ENCODE peak calls at places on chromosome 3, in six cellular contexts. One of them, this sample, is unnamed. For H3K4me1, the result is how much of the 10 kb centered on the place peaks cover.

GRCh38 chr3:55541016-55541415 is 53.9 kb upstream of the WNT5A start:
- DNase-seq in transverse colon: no peak
- DNase-seq in upper lobe of left lung: no peak
- DNase-seq in CD8-positive, alpha-beta T cell: no peak
- DNase-seq in CD8-positive, alpha-beta memory T cell: no peak
- DNase-seq in adrenal gland: no peak
- DNase-seq in this sample: no peak

GRCh38 chr3:26625187-26625586 is 2.6 kb downstream of the LRRC3B start:
- DNase-seq in adrenal gland: no peak
- DNase-seq in CD8-positive, alpha-beta T cell: no peak
- DNase-seq in transverse colon: no peak
- DNase-seq in CD8-positive, alpha-beta memory T cell: no peak
- DNase-seq in upper lobe of left lung: no peak
- DNase-seq in this sample: no peak

GRCh38 chr3:172135185-172135584 is 95.8 kb downstream of the FNDC3B start:
- DNase-seq in CD8-positive, alpha-beta T cell: no peak
- DNase-seq in CD8-positive, alpha-beta memory T cell: no peak
- DNase-seq in adrenal gland: no peak
- DNase-seq in upper lobe of left lung: no peak
- DNase-seq in transverse colon: no peak
- DNase-seq in this sample: no peak

GRCh38 chr3:124033360-124034015 is 41.6 kb upstream of the ROPN1 start:
- DNase-seq in upper lobe of left lung: no peak
- DNase-seq in transverse colon: peak
- DNase-seq in CD8-positive, alpha-beta T cell: peak
- DNase-seq in CD8-positive, alpha-beta memory T cell: peak
- DNase-seq in adrenal gland: no peak
- DNase-seq in this sample: no peak

GRCh38 chr3:117630469-117630868 is 920.9 kb downstream of the TUSC7 start:
- DNase-seq in adrenal gland: no peak
- DNase-seq in CD8-positive, alpha-beta T cell: no peak
- DNase-seq in transverse colon: no peak
- DNase-seq in CD8-positive, alpha-beta memory T cell: no peak
- DNase-seq in upper lobe of left lung: no peak
- DNase-seq in this sample: no peak

GRCh38 chr3:69290006-69290405 is 95.9 kb downstream of the FRMD4B start:
- DNase-seq in CD8-positive, alpha-beta memory T cell: no peak
- DNase-seq in CD8-positive, alpha-beta T cell: no peak
- DNase-seq in adrenal gland: no peak
- DNase-seq in transverse colon: no peak
- DNase-seq in upper lobe of left lung: peak
- DNase-seq in this sample: no peak

GRCh38 chr3:124131158-124132115 is 139.5 kb upstream of the ROPN1 start:
- DNase-seq in CD8-positive, alpha-beta T cell: no peak
- DNase-seq in transverse colon: no peak
- DNase-seq in CD8-positive, alpha-beta memory T cell: no peak
- DNase-seq in upper lobe of left lung: no peak
- DNase-seq in adrenal gland: peak
- DNase-seq in this sample: peak

GRCh38 chr3:103210583-103210982 is 775.8 kb downstream of the ZPLD1 start:
- DNase-seq in adrenal gland: no peak
- DNase-seq in CD8-positive, alpha-beta T cell: no peak
- DNase-seq in CD8-positive, alpha-beta memory T cell: no peak
- DNase-seq in upper lobe of left lung: no peak
- DNase-seq in transverse colon: no peak
- DNase-seq in this sample: no peak

GRCh38 chr3:107241217-107241616 is 136.0 kb upstream of the CCDC54 start:
- DNase-seq in transverse colon: peak
- DNase-seq in adrenal gland: peak
- DNase-seq in upper lobe of left lung: peak
- DNase-seq in CD8-positive, alpha-beta memory T cell: peak
- DNase-seq in CD8-positive, alpha-beta T cell: no peak
- DNase-seq in this sample: no peak

GRCh38 chr3:18424213-18424861 is 802 bp downstream of the SATB1 start:
- DNase-seq in CD8-positive, alpha-beta memory T cell: no peak
- DNase-seq in upper lobe of left lung: peak
- DNase-seq in CD8-positive, alpha-beta T cell: no peak
- DNase-seq in adrenal gland: no peak
- DNase-seq in transverse colon: peak
- DNase-seq in this sample: no peak

GRCh38 chr3:39941941-39942340 is 132.5 kb downstream of the MYRIP start:
- DNase-seq in adrenal gland: no peak
- DNase-seq in CD8-positive, alpha-beta memory T cell: no peak
- DNase-seq in upper lobe of left lung: no peak
- DNase-seq in CD8-positive, alpha-beta T cell: no peak
- DNase-seq in transverse colon: peak
- DNase-seq in this sample: no peak

DNA sequence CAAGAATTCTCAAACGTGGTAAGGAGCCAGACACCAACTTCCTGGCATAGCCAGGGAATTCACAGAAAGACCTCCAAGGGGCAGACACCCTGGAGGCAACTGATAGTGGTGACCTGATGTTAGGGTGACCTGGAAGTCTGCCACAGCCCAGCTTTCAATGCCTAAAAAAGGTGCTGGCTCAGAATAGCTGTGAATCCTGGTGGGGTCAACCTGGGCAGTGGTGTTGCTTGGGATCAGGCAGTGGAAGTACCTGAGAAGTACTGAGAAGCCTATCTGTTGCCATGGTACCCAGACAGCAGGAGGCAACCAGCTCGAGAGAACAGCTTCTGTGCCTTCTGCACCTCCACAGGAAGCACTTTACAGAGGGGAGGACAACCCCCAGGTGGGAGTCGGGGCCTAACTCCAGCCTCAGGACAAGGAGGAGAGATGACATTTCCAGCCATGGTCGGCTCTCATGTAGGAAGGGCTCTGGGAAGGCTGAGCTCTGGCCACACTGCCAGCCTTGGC is 55.4 kb upstream of the LARS2 start:
- DNase-seq in upper lobe of left lung: no peak
- DNase-seq in CD8-positive, alpha-beta T cell: no peak
- DNase-seq in CD8-positive, alpha-beta memory T cell: no peak
- DNase-seq in adrenal gland: no peak
- DNase-seq in transverse colon: no peak
- DNase-seq in this sample: no peak
- H3K27ac ChIP-seq in upper lobe of left lung: no peak
- H3K27ac ChIP-seq in CD8-positive, alpha-beta T cell: no peak
- H3K27ac ChIP-seq in CD8-positive, alpha-beta memory T cell: no peak
- H3K27ac ChIP-seq in adrenal gland: no peak
- H3K27ac ChIP-seq in transverse colon: no peak
- H3K27ac ChIP-seq in this sample: no peak

DNA sequence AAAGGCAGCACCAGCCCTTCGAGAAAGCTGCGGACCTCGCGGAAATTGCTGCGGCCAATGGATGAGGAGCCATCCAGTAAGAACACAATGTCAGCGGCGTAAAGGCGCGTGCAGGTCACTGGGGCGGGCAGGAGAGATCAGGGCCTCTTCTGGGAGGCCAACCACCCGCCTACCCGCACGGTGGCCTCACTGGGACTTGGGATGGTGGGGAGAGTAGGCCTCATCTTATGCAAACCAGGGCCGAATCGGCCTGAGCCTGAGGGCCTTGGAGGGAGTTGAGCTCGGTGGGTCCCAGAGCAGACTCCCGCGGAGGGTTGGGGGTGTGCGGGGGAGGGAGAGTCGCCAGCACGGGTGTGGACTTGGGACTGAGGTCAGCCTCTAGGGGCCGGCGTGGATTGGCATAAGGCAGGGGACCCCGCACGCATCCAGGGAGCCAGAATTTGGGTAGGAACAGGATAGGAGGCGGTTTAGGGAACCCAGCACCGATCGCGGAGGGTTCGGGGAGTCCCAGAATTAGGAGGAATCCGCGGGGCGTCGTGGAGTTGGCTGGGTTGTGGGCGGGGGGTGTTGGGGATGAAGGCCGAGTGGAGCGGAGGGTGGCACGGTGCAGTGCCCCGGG is 589 bp downstream of the COL7A1 start:
- DNase-seq in adrenal gland: no peak
- DNase-seq in upper lobe of left lung: no peak
- DNase-seq in CD8-positive, alpha-beta T cell: peak
- DNase-seq in CD8-positive, alpha-beta memory T cell: no peak
- DNase-seq in transverse colon: no peak
- DNase-seq in this sample: no peak
- H3K4me1 ChIP-seq in adrenal gland: under half
- H3K4me1 ChIP-seq in upper lobe of left lung: under half
- H3K4me1 ChIP-seq in CD8-positive, alpha-beta T cell: under half
- H3K4me1 ChIP-seq in CD8-positive, alpha-beta memory T cell: under half
- H3K4me1 ChIP-seq in transverse colon: under half
- H3K4me1 ChIP-seq in this sample: under half

GRCh38 chr3:143011705-143012104 is 10.3 kb downstream of the U2SURP start:
- DNase-seq in CD8-positive, alpha-beta T cell: no peak
- DNase-seq in CD8-positive, alpha-beta memory T cell: no peak
- DNase-seq in transverse colon: no peak
- DNase-seq in adrenal gland: no peak
- DNase-seq in upper lobe of left lung: no peak
- DNase-seq in this sample: no peak

GRCh38 chr3:143014921-143015320 is 13.6 kb downstream of the U2SURP start:
- DNase-seq in upper lobe of left lung: no peak
- DNase-seq in adrenal gland: no peak
- DNase-seq in CD8-positive, alpha-beta memory T cell: no peak
- DNase-seq in CD8-positive, alpha-beta T cell: no peak
- DNase-seq in transverse colon: no peak
- DNase-seq in this sample: no peak

GRCh38 chr3:143016321-143016972 is 15.1 kb downstream of the U2SURP start:
- DNase-seq in transverse colon: no peak
- DNase-seq in adrenal gland: no peak
- DNase-seq in upper lobe of left lung: no peak
- DNase-seq in CD8-positive, alpha-beta T cell: no peak
- DNase-seq in CD8-positive, alpha-beta memory T cell: no peak
- DNase-seq in this sample: no peak
- H3K27ac ChIP-seq in transverse colon: no peak
- H3K27ac ChIP-seq in adrenal gland: no peak
- H3K27ac ChIP-seq in upper lobe of left lung: no peak
- H3K27ac ChIP-seq in CD8-positive, alpha-beta T cell: no peak
- H3K27ac ChIP-seq in CD8-positive, alpha-beta memory T cell: no peak
- H3K27ac ChIP-seq in this sample: no peak

DNA sequence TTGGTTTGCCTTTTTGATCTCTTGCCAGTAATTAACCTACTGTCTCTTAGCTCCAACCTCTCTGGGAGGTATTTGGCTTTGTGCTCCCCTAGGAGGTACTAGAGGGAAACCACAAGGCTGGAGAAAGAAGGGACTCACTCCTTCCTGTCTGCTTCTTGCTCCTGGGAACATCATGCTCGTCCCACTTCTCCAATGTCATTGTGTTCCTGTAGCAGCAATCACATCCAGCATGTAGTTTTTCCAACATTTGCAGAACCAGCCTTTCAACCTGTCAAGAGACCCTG is 12.9 kb upstream of the CRBN start:
- DNase-seq in upper lobe of left lung: no peak
- DNase-seq in CD8-positive, alpha-beta memory T cell: no peak
- DNase-seq in transverse colon: no peak
- DNase-seq in adrenal gland: no peak
- DNase-seq in CD8-positive, alpha-beta T cell: no peak
- DNase-seq in this sample: no peak
- H3K4me1 ChIP-seq in upper lobe of left lung: under half
- H3K4me1 ChIP-seq in CD8-positive, alpha-beta memory T cell: under half
- H3K4me1 ChIP-seq in transverse colon: under half
- H3K4me1 ChIP-seq in adrenal gland: under half
- H3K4me1 ChIP-seq in CD8-positive, alpha-beta T cell: under half
- H3K4me1 ChIP-seq in this sample: under half

DNA sequence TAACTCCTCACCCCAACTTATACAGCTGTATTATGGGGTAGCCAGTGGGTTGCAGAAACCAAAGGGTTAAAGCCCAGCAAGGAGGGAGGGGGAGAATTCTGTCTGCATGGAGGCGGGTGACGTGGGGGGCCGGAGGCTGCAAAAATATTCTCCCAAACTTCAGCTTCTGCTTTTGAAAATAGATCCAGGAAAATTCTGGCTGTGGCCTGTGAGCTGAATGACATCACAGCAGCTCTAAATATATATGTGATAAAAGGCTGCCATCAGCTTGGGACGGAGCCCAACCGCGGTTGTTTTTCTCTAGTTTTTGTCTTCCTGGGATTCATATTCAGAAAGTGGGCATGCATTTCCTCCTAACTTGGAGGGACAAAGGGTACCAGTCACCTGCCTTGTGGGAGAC is 27.6 kb downstream of the MAPKAPK3 start:
- DNase-seq in CD8-positive, alpha-beta memory T cell: no peak
- DNase-seq in CD8-positive, alpha-beta T cell: no peak
- DNase-seq in upper lobe of left lung: no peak
- DNase-seq in adrenal gland: no peak
- DNase-seq in transverse colon: no peak
- DNase-seq in this sample: no peak
- H3K27ac ChIP-seq in CD8-positive, alpha-beta memory T cell: no peak
- H3K27ac ChIP-seq in CD8-positive, alpha-beta T cell: no peak
- H3K27ac ChIP-seq in upper lobe of left lung: no peak
- H3K27ac ChIP-seq in adrenal gland: no peak
- H3K27ac ChIP-seq in transverse colon: no peak
- H3K27ac ChIP-seq in this sample: no peak

GRCh38 chr3:51388286-51389029 is 2.6 kb upstream of the RBM15B start:
- DNase-seq in adrenal gland: no peak
- DNase-seq in upper lobe of left lung: peak
- DNase-seq in transverse colon: peak
- DNase-seq in CD8-positive, alpha-beta T cell: no peak
- DNase-seq in CD8-positive, alpha-beta memory T cell: no peak
- DNase-seq in this sample: no peak
- H3K4me1 ChIP-seq in adrenal gland: under half
- H3K4me1 ChIP-seq in upper lobe of left lung: half or more
- H3K4me1 ChIP-seq in transverse colon: half or more
- H3K4me1 ChIP-seq in CD8-positive, alpha-beta T cell: half or more
- H3K4me1 ChIP-seq in CD8-positive, alpha-beta memory T cell: half or more
- H3K4me1 ChIP-seq in this sample: half or more

GRCh38 chr3:179021119-179021903 is 50.3 kb downstream of the ZMAT3 start:
- DNase-seq in CD8-positive, alpha-beta memory T cell: peak
- DNase-seq in adrenal gland: no peak
- DNase-seq in transverse colon: no peak
- DNase-seq in CD8-positive, alpha-beta T cell: no peak
- DNase-seq in upper lobe of left lung: no peak
- DNase-seq in this sample: no peak
- H3K27ac ChIP-seq in CD8-positive, alpha-beta memory T cell: no peak
- H3K27ac ChIP-seq in adrenal gland: no peak
- H3K27ac ChIP-seq in transverse colon: no peak
- H3K27ac ChIP-seq in CD8-positive, alpha-beta T cell: no peak
- H3K27ac ChIP-seq in upper lobe of left lung: no peak
- H3K27ac ChIP-seq in this sample: no peak

GRCh38 chr3:183434992-183435391 is 6.6 kb upstream of the MCF2L2 start:
- DNase-seq in CD8-positive, alpha-beta memory T cell: no peak
- DNase-seq in CD8-positive, alpha-beta T cell: no peak
- DNase-seq in upper lobe of left lung: no peak
- DNase-seq in adrenal gland: no peak
- DNase-seq in transverse colon: no peak
- DNase-seq in this sample: no peak

GRCh38 chr3:183434503-183434902 is 6.1 kb upstream of the MCF2L2 start:
- DNase-seq in upper lobe of left lung: no peak
- DNase-seq in adrenal gland: no peak
- DNase-seq in CD8-positive, alpha-beta T cell: no peak
- DNase-seq in transverse colon: no peak
- DNase-seq in CD8-positive, alpha-beta memory T cell: no peak
- DNase-seq in this sample: no peak

GRCh38 chr3:183427206-183428139 is 946 bp downstream of the MCF2L2 start:
- DNase-seq in transverse colon: no peak
- DNase-seq in CD8-positive, alpha-beta T cell: no peak
- DNase-seq in adrenal gland: no peak
- DNase-seq in CD8-positive, alpha-beta memory T cell: no peak
- DNase-seq in upper lobe of left lung: no peak
- DNase-seq in this sample: no peak

GRCh38 chr3:183428140-183429023 is at the start of gene MCF2L2:
- DNase-seq in upper lobe of left lung: peak
- DNase-seq in CD8-positive, alpha-beta T cell: peak
- DNase-seq in transverse colon: peak
- DNase-seq in adrenal gland: peak
- DNase-seq in CD8-positive, alpha-beta memory T cell: peak
- DNase-seq in this sample: no peak

GRCh38 chr3:183430325-183430957 is 2.0 kb upstream of the MCF2L2 start:
- DNase-seq in transverse colon: no peak
- DNase-seq in adrenal gland: no peak
- DNase-seq in upper lobe of left lung: no peak
- DNase-seq in CD8-positive, alpha-beta T cell: no peak
- DNase-seq in CD8-positive, alpha-beta memory T cell: no peak
- DNase-seq in this sample: no peak
- H3K4me1 ChIP-seq in transverse colon: under half
- H3K4me1 ChIP-seq in adrenal gland: under half
- H3K4me1 ChIP-seq in upper lobe of left lung: under half
- H3K4me1 ChIP-seq in CD8-positive, alpha-beta T cell: under half
- H3K4me1 ChIP-seq in CD8-positive, alpha-beta memory T cell: under half
- H3K4me1 ChIP-seq in this sample: under half